ENCODE peak calls at places on chromosomes 13 and 19, in four cellular contexts. One of them, this sample, is unnamed.

GRCh38 chr13:112690242-112690943 is 555 bp downstream of the ATP11A start:
- DNase-seq in hepatocyte: peak; percentile 63
- DNase-seq in pancreas: peak; percentile 48
- DNase-seq in right lobe of liver: peak; percentile 69
- DNase-seq in this sample: peak; percentile 47

GRCh38 chr19:38805180-38805579 is 7.6 kb downstream of the LGALS4 start:
- DNase-seq in hepatocyte: no peak
- DNase-seq in pancreas: no peak
- DNase-seq in right lobe of liver: no peak
- DNase-seq in this sample: no peak

GRCh38 chr19:52336976-52337375 is 933 bp downstream of the ZNF610 start:
- DNase-seq in hepatocyte: peak; percentile 26
- DNase-seq in pancreas: no peak
- DNase-seq in right lobe of liver: no peak
- DNase-seq in this sample: no peak

GRCh38 chr13:28582892-28583240 is 76.1 kb upstream of the POMP start:
- DNase-seq in hepatocyte: no peak
- DNase-seq in pancreas: no peak
- DNase-seq in right lobe of liver: no peak
- DNase-seq in this sample: no peak

GRCh38 chr13:44313674-44314073 is 60.0 kb upstream of the SERP2 start:
- DNase-seq in hepatocyte: no peak
- DNase-seq in pancreas: no peak
- DNase-seq in right lobe of liver: no peak
- DNase-seq in this sample: no peak

GRCh38 chr13:110228936-110229904 is 77.7 kb downstream of the COL4A1 start:
- DNase-seq in hepatocyte: no peak
- DNase-seq in pancreas: no peak
- DNase-seq in right lobe of liver: no peak
- DNase-seq in this sample: no peak

GRCh38 chr13:113917096-113917495 is 53.2 kb upstream of the GAS6 start:
- DNase-seq in hepatocyte: no peak
- DNase-seq in pancreas: peak; percentile 13
- DNase-seq in right lobe of liver: no peak
- DNase-seq in this sample: peak; percentile 12

GRCh38 chr13:102903659-102904407 is 58.0 kb downstream of the ERCC5 start:
- DNase-seq in hepatocyte: no peak
- DNase-seq in pancreas: no peak
- DNase-seq in right lobe of liver: no peak
- DNase-seq in this sample: no peak

GRCh38 chr13:47794963-47795362 is 206.1 kb downstream of the SUCLA2 start:
- DNase-seq in hepatocyte: no peak
- DNase-seq in pancreas: no peak
- DNase-seq in right lobe of liver: no peak
- DNase-seq in this sample: no peak

GRCh38 chr19:12672744-12673143 is 6.1 kb downstream of the WDR83 start:
- DNase-seq in hepatocyte: no peak
- DNase-seq in pancreas: no peak
- DNase-seq in right lobe of liver: no peak
- DNase-seq in this sample: no peak
- H3K36me3 ChIP-seq in hepatocyte: no peaks in the 10 kb centered on the region
- H3K36me3 ChIP-seq in pancreas: peaks cover 3% of the 10 kb centered on the region
- H3K36me3 ChIP-seq in right lobe of liver: no peaks in the 10 kb centered on the region
- H3K36me3 ChIP-seq in this sample: no peaks in the 10 kb centered on the region

GRCh38 chr19:40744554-40745401 is 5.5 kb downstream of the ACTMAP start:
- DNase-seq in hepatocyte: peak; percentile 49
- DNase-seq in pancreas: no peak
- DNase-seq in right lobe of liver: no peak
- DNase-seq in this sample: no peak
- TF ChIP-seq CTCF in hepatocyte: peak; percentile 13
- TF ChIP-seq CTCF in pancreas: no peak
- TF ChIP-seq CTCF in right lobe of liver: no peak
- TF ChIP-seq CTCF in this sample: no peak

GRCh38 chr19:46955114-46955812 is 64.4 kb upstream of the NPAS1 start:
- DNase-seq in hepatocyte: no peak
- DNase-seq in pancreas: no peak
- DNase-seq in right lobe of liver: no peak
- DNase-seq in this sample: no peak
- H3K4me1 ChIP-seq in hepatocyte: peaks cover 37% of the 10 kb centered on the region
- H3K4me1 ChIP-seq in pancreas: peaks cover 7% of the 10 kb centered on the region
- H3K4me1 ChIP-seq in right lobe of liver: peaks cover 4% of the 10 kb centered on the region
- H3K4me1 ChIP-seq in this sample: peaks cover 18% of the 10 kb centered on the region

GRCh38 chr13:20801704-20802103 is 27.9 kb upstream of the EEF1AKMT1 start:
- DNase-seq in hepatocyte: no peak
- DNase-seq in pancreas: no peak
- DNase-seq in right lobe of liver: no peak
- DNase-seq in this sample: no peak
- H3K36me3 ChIP-seq in hepatocyte: no peaks in the 10 kb centered on the region
- H3K36me3 ChIP-seq in pancreas: no peaks in the 10 kb centered on the region
- H3K36me3 ChIP-seq in right lobe of liver: no peaks in the 10 kb centered on the region
- H3K36me3 ChIP-seq in this sample: no peaks in the 10 kb centered on the region

GRCh38 chr19:49212302-49212701 is 54.7 kb downstream of the TRPM4 start:
- DNase-seq in hepatocyte: no peak
- DNase-seq in pancreas: no peak
- DNase-seq in right lobe of liver: no peak
- DNase-seq in this sample: no peak

GRCh38 chr19:49214701-49215100 is 57.1 kb downstream of the TRPM4 start:
- DNase-seq in hepatocyte: no peak
- DNase-seq in pancreas: no peak
- DNase-seq in right lobe of liver: no peak
- DNase-seq in this sample: no peak

GRCh38 chr19:49213791-49214190 is 56.2 kb downstream of the TRPM4 start:
- DNase-seq in hepatocyte: no peak
- DNase-seq in pancreas: no peak
- DNase-seq in right lobe of liver: no peak
- DNase-seq in this sample: no peak

GRCh38 chr19:49210901-49211451 is 53.4 kb downstream of the TRPM4 start:
- DNase-seq in hepatocyte: no peak
- DNase-seq in pancreas: no peak
- DNase-seq in right lobe of liver: no peak
- DNase-seq in this sample: no peak

DNA sequence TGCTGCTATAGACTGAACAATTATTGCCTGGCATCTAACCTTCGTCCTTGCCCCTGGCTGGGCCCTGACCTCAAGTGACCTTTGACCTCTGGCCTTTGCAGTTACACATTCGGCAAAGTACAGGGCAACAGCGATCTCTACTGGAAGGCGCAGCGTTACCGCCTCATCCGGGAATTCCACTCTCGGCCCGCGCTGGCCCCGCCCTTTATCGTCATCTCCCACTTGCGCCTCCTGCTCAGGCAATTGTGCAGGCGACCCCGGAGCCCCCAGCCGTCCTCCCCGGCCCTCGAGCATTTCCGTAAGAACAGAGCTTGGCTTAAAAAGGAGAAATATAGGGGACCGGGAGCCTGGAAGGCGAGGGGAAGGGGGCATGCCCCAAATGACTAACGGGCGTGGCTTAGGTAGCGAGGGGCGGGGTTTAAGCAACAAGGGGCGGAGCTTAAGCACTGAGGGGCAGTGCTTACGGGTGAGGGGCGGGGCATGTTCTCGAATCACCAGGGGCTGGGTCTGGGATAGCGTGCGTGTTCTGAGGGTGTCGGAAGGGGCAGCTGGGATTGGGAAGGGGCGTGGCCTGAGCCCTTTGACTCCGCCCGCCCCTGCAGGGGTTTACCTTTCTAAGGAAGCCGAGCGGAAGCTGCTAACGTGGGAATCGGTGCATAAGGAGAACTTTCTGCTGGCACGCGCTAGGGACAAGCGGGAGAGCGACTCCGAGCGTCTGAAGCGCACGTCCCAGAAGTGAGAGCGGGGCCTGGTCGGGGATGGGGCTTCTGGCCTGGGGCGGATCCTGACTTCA is 52.7 kb downstream of the TRPM4 start:
- DNase-seq in hepatocyte: peak; percentile 62
- DNase-seq in pancreas: peak; percentile 82
- DNase-seq in right lobe of liver: peak; percentile 91
- DNase-seq in this sample: peak; percentile 35
- TF ChIP-seq CTCF in hepatocyte: no peak
- TF ChIP-seq CTCF in pancreas: no peak
- TF ChIP-seq CTCF in right lobe of liver: peak; percentile 33
- TF ChIP-seq CTCF in this sample: no peak

GRCh38 chr13:98541211-98541610 is 35.7 kb downstream of the STK24 start:
- DNase-seq in hepatocyte: no peak
- DNase-seq in pancreas: no peak
- DNase-seq in right lobe of liver: no peak
- DNase-seq in this sample: no peak
- H3K4me1 ChIP-seq in hepatocyte: peaks cover 34% of the 10 kb centered on the region
- H3K4me1 ChIP-seq in pancreas: no peaks in the 10 kb centered on the region
- H3K4me1 ChIP-seq in right lobe of liver: peaks cover 6% of the 10 kb centered on the region
- H3K4me1 ChIP-seq in this sample: peaks cover 35% of the 10 kb centered on the region

DNA sequence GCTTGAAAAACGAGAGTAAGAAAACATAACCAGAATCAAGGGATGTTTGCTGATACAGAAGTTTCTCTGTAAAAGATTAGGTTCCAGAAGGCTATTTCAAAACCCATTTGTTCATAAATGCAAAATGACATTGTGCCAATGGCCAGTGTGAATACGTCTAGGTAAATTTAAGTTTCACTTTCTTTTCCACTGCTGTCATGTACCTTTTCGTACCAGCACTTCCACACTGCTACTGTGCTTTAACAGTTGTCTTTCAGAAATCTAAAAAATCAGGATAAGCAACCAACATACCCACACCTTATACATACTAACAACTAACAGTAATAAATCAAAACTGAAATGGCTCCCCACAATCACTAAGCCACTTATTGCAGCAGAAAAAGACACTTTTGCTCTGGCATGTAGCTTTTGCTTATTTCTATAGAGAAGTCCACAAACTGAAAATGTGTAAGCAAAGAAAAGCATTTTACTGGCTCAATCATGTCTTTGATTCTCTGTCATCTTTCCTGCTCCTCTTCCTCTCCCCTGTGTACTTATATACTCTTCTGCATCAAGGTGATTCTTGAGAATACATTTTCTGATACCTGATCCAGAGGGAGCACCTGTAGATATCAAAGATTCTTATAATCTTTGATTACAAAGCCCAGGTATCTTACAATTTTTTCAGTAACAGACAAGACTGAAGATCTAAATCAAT is 34.3 kb downstream of the ELF1 start:
- DNase-seq in hepatocyte: no peak
- DNase-seq in pancreas: no peak
- DNase-seq in right lobe of liver: no peak
- DNase-seq in this sample: no peak
- H3K36me3 ChIP-seq in hepatocyte: no peaks in the 10 kb centered on the region
- H3K36me3 ChIP-seq in pancreas: no peaks in the 10 kb centered on the region
- H3K36me3 ChIP-seq in right lobe of liver: no peaks in the 10 kb centered on the region
- H3K36me3 ChIP-seq in this sample: no peaks in the 10 kb centered on the region

GRCh38 chr19:42246869-42247630 is 4.6 kb upstream of the GSK3A start:
- DNase-seq in hepatocyte: no peak
- DNase-seq in pancreas: no peak
- DNase-seq in right lobe of liver: no peak
- DNase-seq in this sample: no peak

GRCh38 chr19:42248270-42249148 is 6.1 kb upstream of the GSK3A start:
- DNase-seq in hepatocyte: no peak
- DNase-seq in pancreas: no peak
- DNase-seq in right lobe of liver: no peak
- DNase-seq in this sample: no peak

GRCh38 chr19:42247631-42248199 is 5.3 kb upstream of the GSK3A start:
- DNase-seq in hepatocyte: no peak
- DNase-seq in pancreas: no peak
- DNase-seq in right lobe of liver: no peak
- DNase-seq in this sample: no peak

GRCh38 chr19:42244452-42245220 is 2.2 kb upstream of the GSK3A start:
- DNase-seq in hepatocyte: peak; percentile 95
- DNase-seq in pancreas: peak; percentile 90
- DNase-seq in right lobe of liver: peak; percentile 95
- DNase-seq in this sample: peak; percentile 95

GRCh38 chr19:42246143-42246868 is 3.9 kb upstream of the GSK3A start:
- DNase-seq in hepatocyte: peak; percentile 86
- DNase-seq in pancreas: peak; percentile 73
- DNase-seq in right lobe of liver: peak; percentile 66
- DNase-seq in this sample: peak; percentile 68
- TF ChIP-seq CTCF in hepatocyte: peak; percentile 60
- TF ChIP-seq CTCF in pancreas: peak; percentile 33
- TF ChIP-seq CTCF in right lobe of liver: peak; percentile 58
- TF ChIP-seq CTCF in this sample: peak; percentile 54

GRCh38 chr19:3098515-3099346 is 4.6 kb downstream of the GNA11 start:
- DNase-seq in hepatocyte: no peak
- DNase-seq in pancreas: no peak
- DNase-seq in right lobe of liver: peak; percentile 78
- DNase-seq in this sample: peak; percentile 61
- H3K4me1 ChIP-seq in hepatocyte: peaks cover 41% of the 10 kb centered on the region
- H3K4me1 ChIP-seq in pancreas: peaks cover 28% of the 10 kb centered on the region
- H3K4me1 ChIP-seq in right lobe of liver: no peaks in the 10 kb centered on the region
- H3K4me1 ChIP-seq in this sample: peaks cover 42% of the 10 kb centered on the region

GRCh38 chr19:53945998-53946397 is 16.7 kb upstream of the CACNG8 start:
- DNase-seq in hepatocyte: no peak
- DNase-seq in pancreas: no peak
- DNase-seq in right lobe of liver: no peak
- DNase-seq in this sample: no peak

GRCh38 chr19:53945441-53945840 is 17.3 kb upstream of the CACNG8 start:
- DNase-seq in hepatocyte: no peak
- DNase-seq in pancreas: no peak
- DNase-seq in right lobe of liver: no peak
- DNase-seq in this sample: no peak

GRCh38 chr19:53944416-53944815 is 18.3 kb upstream of the CACNG8 start:
- DNase-seq in hepatocyte: no peak
- DNase-seq in pancreas: no peak
- DNase-seq in right lobe of liver: no peak
- DNase-seq in this sample: no peak

GRCh38 chr19:53944933-53945332 is 17.8 kb upstream of the CACNG8 start:
- DNase-seq in hepatocyte: no peak
- DNase-seq in pancreas: no peak
- DNase-seq in right lobe of liver: no peak
- DNase-seq in this sample: no peak

GRCh38 chr19:53942001-53942786 is 20.5 kb upstream of the CACNG8 start:
- DNase-seq in hepatocyte: peak; percentile 24
- DNase-seq in pancreas: no peak
- DNase-seq in right lobe of liver: no peak
- DNase-seq in this sample: no peak
- H3K36me3 ChIP-seq in hepatocyte: no peaks in the 10 kb centered on the region
- H3K36me3 ChIP-seq in pancreas: no peaks in the 10 kb centered on the region
- H3K36me3 ChIP-seq in right lobe of liver: no peaks in the 10 kb centered on the region
- H3K36me3 ChIP-seq in this sample: no peaks in the 10 kb centered on the region

This sample was measured in colonic mucosa.